ENCODE peak calls at places on chromosome 20, in five cellular contexts. A, D, U, S and L are unnamed samples.

GRCh38 chr20:17663486-17663885 is 18.6 kb downstream of the RRBP1 start:
- DNase-seq in A (no peak), D (peak), U (no peak), S (peak), L (no peak)

GRCh38 chr20:47546184-47547033 is 44.7 kb downstream of the NCOA3 start:
- DNase-seq in A (no peak), D (peak), U (no peak), S (no peak), L (no peak)

GRCh38 chr20:53741726-53742028 is 148.0 kb upstream of the ZNF217 start:
- DNase-seq in A (no peak), D (no peak), U (no peak), S (no peak), L (no peak)

GRCh38 chr20:45041464-45042337 is 59.2 kb downstream of the KCNS1 start:
- DNase-seq in A (no peak), D (peak), U (no peak), S (no peak), L (no peak)

GRCh38 chr20:31602779-31603441 is 2.2 kb upstream of the ID1 start:
- DNase-seq in A (no peak), D (peak), U (no peak), S (no peak), L (no peak)

GRCh38 chr20:63920226-63920625 is 25.3 kb downstream of the DNAJC5 start:
- DNase-seq in A (no peak), D (no peak), U (no peak), S (no peak), L (no peak)

GRCh38 chr20:3330046-3330741 is 77.3 kb downstream of the DNAAF9 start:
- DNase-seq in A (no peak), D (peak), U (no peak), S (no peak), L (no peak)

GRCh38 chr20:45008521-45009049 is 42.3 kb downstream of the STK4 start:
- DNase-seq in A (no peak), D (peak), U (no peak), S (no peak), L (no peak)

GRCh38 chr20:60403105-60403741 is 445.0 kb downstream of the CDH26 start:
- DNase-seq in A (no peak), D (no peak), U (no peak), S (no peak), L (no peak)

GRCh38 chr20:58993332-58994248 is 12.5 kb downstream of the NELFCD start:
- DNase-seq in A (no peak), D (no peak), U (no peak), S (no peak), L (no peak)

GRCh38 chr20:51768759-51769517 is 748 bp upstream of the ATP9A start:
- DNase-seq in A (no peak), D (no peak), U (no peak), S (no peak), L (no peak)

GRCh38 chr20:5065489-5066383 is 54.0 kb downstream of the PCNA start:
- DNase-seq in A (no peak), D (peak), U (no peak), S (peak), L (peak)

GRCh38 chr20:1377984-1378742 is 14.7 kb downstream of the FKBP1A start:
- DNase-seq in A (no peak), D (peak), U (no peak), S (no peak), L (no peak)

GRCh38 chr20:20017852-20018245 is 687 bp downstream of the NAA20 start:
- DNase-seq in A (no peak), D (no peak), U (no peak), S (no peak), L (no peak)

GRCh38 chr20:38610521-38610920 is 8.9 kb downstream of the ARHGAP40 start:
- DNase-seq in A (no peak), D (peak), U (no peak), S (no peak), L (no peak)

GRCh38 chr20:57503035-57503658 is 21.8 kb downstream of the CTCFL start:
- DNase-seq in A (no peak), D (no peak), U (no peak), S (no peak), L (peak)

GRCh38 chr20:51732454-51732791 is 35.8 kb downstream of the ATP9A start:
- DNase-seq in A (no peak), D (peak), U (peak), S (peak), L (no peak)

GRCh38 chr20:56409521-56409920 is 2.5 kb upstream of the CASS4 start:
- DNase-seq in A (no peak), D (peak), U (no peak), S (peak), L (no peak)

GRCh38 chr20:62193079-62194025 is 10.5 kb downstream of the MTG2 start:
- DNase-seq in A (no peak), D (no peak), U (no peak), S (no peak), L (no peak)

GRCh38 chr20:1415667-1416468 is 23.0 kb upstream of the FKBP1A start:
- DNase-seq in A (no peak), D (peak), U (no peak), S (no peak), L (no peak)

GRCh38 chr20:23679448-23680092 is 9.3 kb downstream of the CST4 start:
- DNase-seq in A (peak), D (no peak), U (no peak), S (no peak), L (no peak)

GRCh38 chr20:3318226-3318884 is 79.4 kb upstream of the SLC4A11 start:
- DNase-seq in A (no peak), D (peak), U (no peak), S (no peak), L (no peak)

GRCh38 chr20:36573103-36573797 is at the start of gene TGIF2:
- DNase-seq in A (peak), D (peak), U (peak), S (peak), L (peak)
- TF ChIP-seq POLR2A in A (peak), D (peak), U (peak), S (peak), L (no peak)

GRCh38 chr20:25198663-25199363 is 3.3 kb downstream of the ENTPD6 start:
- DNase-seq in A (no peak), D (no peak), U (no peak), S (no peak), L (peak)

GRCh38 chr20:25195962-25196700 is 619 bp downstream of the ENTPD6 start:
- DNase-seq in A (peak), D (peak), U (no peak), S (no peak), L (peak)

GRCh38 chr20:25196701-25197120 is 1.2 kb downstream of the ENTPD6 start:
- DNase-seq in A (peak), D (no peak), U (no peak), S (no peak), L (no peak)

GRCh38 chr20:25197870-25198190 is 2.3 kb downstream of the ENTPD6 start:
- DNase-seq in A (no peak), D (no peak), U (no peak), S (no peak), L (no peak)

GRCh38 chr20:25197173-25197869 is 1.8 kb downstream of the ENTPD6 start:
- DNase-seq in A (no peak), D (no peak), U (no peak), S (no peak), L (no peak)
- H3K27ac ChIP-seq in A (no peak), D (no peak), U (peak), S (no peak), L (peak)

DNA sequence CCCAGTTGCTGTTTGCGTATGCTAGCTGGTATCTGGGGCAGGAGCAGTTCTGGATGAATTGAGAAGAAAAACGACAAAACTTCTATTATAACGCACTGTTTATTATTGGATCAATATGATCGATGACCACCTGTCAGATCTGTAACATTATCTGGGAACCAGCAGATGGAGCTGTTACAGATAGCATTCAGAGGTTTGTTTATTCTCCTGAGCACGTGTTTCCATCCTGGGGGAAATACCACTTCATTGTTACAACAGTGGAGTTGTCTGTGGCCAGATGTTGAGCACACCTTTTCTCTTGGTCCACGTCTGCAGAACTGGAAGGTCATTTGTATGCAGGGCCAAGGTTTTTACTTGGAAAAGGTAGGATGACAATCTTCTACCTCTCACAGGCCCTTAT is 16.0 kb upstream of the NKX2-2 start:
- DNase-seq in A (no peak), D (no peak), U (no peak), S (no peak), L (no peak)
- TF ChIP-seq CTCF in A (peak), D (no peak), U (no peak), S (no peak), L (no peak)

GRCh38 chr20:37590938-37591490 is 63.3 kb upstream of the BLCAP start:
- DNase-seq in A (no peak), D (no peak), U (no peak), S (no peak), L (no peak)

GRCh38 chr20:37596890-37597539 is 69.3 kb upstream of the BLCAP start:
- DNase-seq in A (no peak), D (no peak), U (no peak), S (no peak), L (no peak)

GRCh38 chr20:37596168-37596567 is 68.5 kb upstream of the BLCAP start:
- DNase-seq in A (no peak), D (no peak), U (no peak), S (no peak), L (no peak)

GRCh38 chr20:37598101-37598530 is 70.4 kb upstream of the BLCAP start:
- DNase-seq in A (peak), D (no peak), U (no peak), S (no peak), L (no peak)

GRCh38 chr20:37593710-37594109 is 66.0 kb upstream of the BLCAP start:
- DNase-seq in A (no peak), D (no peak), U (no peak), S (no peak), L (no peak)
- TF ChIP-seq POLR2A in A (no peak), D (no peak), U (no peak), S (no peak), L (no peak)

DNA sequence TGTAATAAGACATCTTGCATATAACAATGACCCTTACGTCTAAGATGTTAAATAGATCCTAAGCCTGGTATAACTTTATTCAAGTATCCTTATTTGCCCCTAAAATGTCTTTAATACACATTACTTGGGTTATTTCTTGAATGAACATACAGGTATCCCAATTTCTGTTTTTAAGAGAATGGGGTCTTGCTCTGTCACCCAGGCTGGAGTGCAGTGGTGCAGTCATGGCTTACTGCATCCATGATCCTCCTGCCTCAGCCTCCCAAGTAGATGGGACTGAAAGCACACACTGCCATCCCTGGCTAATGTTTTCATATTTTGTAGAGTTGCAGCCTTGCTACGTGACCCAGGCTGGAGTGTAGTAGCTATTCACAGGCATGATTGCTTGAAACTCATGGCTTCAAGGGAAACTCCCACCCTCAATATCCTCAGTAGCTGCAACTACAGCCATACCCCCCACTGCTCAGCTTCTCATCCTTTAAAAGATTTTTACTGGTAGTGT is 10.4 kb upstream of the ZNFX1 start:
- DNase-seq in A (no peak), D (no peak), U (no peak), S (no peak), L (no peak)
- H3K27ac ChIP-seq in A (no peak), D (peak), U (no peak), S (no peak), L (no peak)